ENCODE peak calls at places on chromosomes 4 and X, in five cellular contexts. N is dorsolateral prefrontal cortex, C is GM12864, I is MM.1S, E is fibroblast of lung. U is an unnamed sample.

GRCh38 chrX:55919367-55920221 is 202.0 kb downstream of the RRAGB start:
- DNase-seq in N (no peak), C (peak), I (peak), E (no peak), U (no peak)

GRCh38 chrX:19893722-19894121 is 6.3 kb upstream of the SH3KBP1 start:
- DNase-seq in N (no peak), C (no peak), I (no peak), E (peak), U (no peak)

GRCh38 chr4:12170308-12170707 is 741.6 kb upstream of the HS3ST1 start:
- DNase-seq in N (no peak), C (no peak), I (no peak), E (no peak), U (no peak)

GRCh38 chr4:186757696-186758330 is 34.2 kb upstream of the FAT1 start:
- DNase-seq in N (no peak), C (no peak), I (no peak), E (no peak), U (no peak)

GRCh38 chr4:135508006-135508714 is 1306.6 kb upstream of the PABPC4L start:
- DNase-seq in N (no peak), C (no peak), I (peak), E (peak), U (no peak)

GRCh38 chr4:65482410-65482809 is 187.9 kb downstream of the EPHA5 start:
- DNase-seq in N (no peak), C (no peak), I (no peak), E (peak), U (peak)

GRCh38 chr4:88728146-88728545 is 30.5 kb upstream of the NAP1L5 start:
- DNase-seq in N (no peak), C (no peak), I (no peak), E (no peak), U (no peak)

GRCh38 chrX:120549483-120550452 is 11.0 kb downstream of the CUL4B start:
- DNase-seq in N (no peak), C (no peak), I (no peak), E (peak), U (peak)

GRCh38 chr4:157280673-157281072 is 60.1 kb downstream of the GRIA2 start:
- DNase-seq in N (no peak), C (no peak), I (no peak), E (peak), U (no peak)

GRCh38 chr4:17077105-17077504 is 178.7 kb upstream of the LDB2 start:
- DNase-seq in N (no peak), C (no peak), I (no peak), E (no peak), U (no peak)

GRCh38 chr4:182289809-182290208 is 46.6 kb downstream of the TENM3 start:
- DNase-seq in N (no peak), C (no peak), I (no peak), E (no peak), U (no peak)

GRCh38 chrX:110004210-110004609 is 1.3 kb downstream of the TMEM164 start:
- DNase-seq in N (no peak), C (no peak), I (no peak), E (no peak), U (peak)

GRCh38 chr4:21192367-21192766 is 492.1 kb downstream of the PACRGL start:
- DNase-seq in N (no peak), C (no peak), I (no peak), E (no peak), U (no peak)

GRCh38 chr4:181301735-181302380 is 941.3 kb upstream of the TENM3 start:
- DNase-seq in N (no peak), C (no peak), I (peak), E (peak), U (peak)

GRCh38 chr4:42074294-42074693 is 78.2 kb downstream of the BEND4 start:
- DNase-seq in N (no peak), C (no peak), I (no peak), E (no peak), U (no peak)

GRCh38 chr4:10753326-10753725 is 68.8 kb upstream of the CLNK start:
- DNase-seq in N (no peak), C (no peak), I (no peak), E (peak), U (no peak)
- TF ChIP-seq CTCF in N (no peak), C (no peak), I (no peak), E (no peak), U (no peak)

GRCh38 chr4:53558061-53558801 is 33.1 kb downstream of the LNX1 start:
- DNase-seq in N (peak), C (no peak), I (no peak), E (peak), U (no peak)
- TF ChIP-seq CTCF in N (no peak), C (no peak), I (no peak), E (no peak), U (no peak)

DNA sequence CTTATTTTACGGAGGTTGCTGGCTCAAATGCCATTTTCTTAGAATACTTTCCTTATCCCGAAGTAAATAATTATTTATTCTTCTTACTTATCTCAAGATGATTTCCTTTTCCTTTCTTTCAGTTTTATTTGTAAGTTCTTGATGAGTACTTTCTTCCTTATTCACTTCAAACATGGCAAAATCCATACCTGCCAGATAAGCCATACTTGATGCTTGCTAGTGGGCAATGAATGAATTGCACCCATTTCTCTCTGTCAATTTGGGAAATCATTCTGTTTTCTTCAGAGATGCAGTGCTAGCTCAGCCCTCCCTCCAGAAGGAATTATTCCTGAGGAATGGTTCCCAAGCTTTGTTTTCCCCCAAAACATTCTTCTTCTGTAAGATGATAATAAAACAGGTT is 598.3 kb downstream of the SPRY1 start:
- DNase-seq in N (no peak), C (no peak), I (no peak), E (peak), U (no peak)
- TF ChIP-seq CTCF in N (no peak), C (peak), I (peak), E (no peak), U (no peak)

GRCh38 chr4:108018884-108019187 is 29.1 kb downstream of the HADH start:
- DNase-seq in N (no peak), C (no peak), I (no peak), E (no peak), U (no peak)
- TF ChIP-seq CTCF in N (no peak), C (no peak), I (no peak), E (no peak), U (no peak)